ENCODE peak calls at places on chromosomes 5 and 9, in five cellular contexts. N, A, G, S and U are unnamed samples.

GRCh38 chr9:76109953-76110352 is 219.5 kb downstream of the PCSK5 start:
- DNase-seq in A (no peak), S (no peak), N (no peak), G (no peak), U (peak)

GRCh38 chr5:151686673-151687378 is at the start of gene SPARC:
- DNase-seq in S (peak), A (no peak), G (no peak), N (peak), U (peak)

GRCh38 chr5:115978779-115979178 is 16.5 kb downstream of the LVRN start:
- DNase-seq in G (no peak), A (no peak), S (no peak), N (no peak), U (no peak)

GRCh38 chr9:112283854-112284253 is 49.6 kb downstream of the PTBP3 start:
- DNase-seq in G (no peak), S (no peak), N (no peak), A (no peak), U (no peak)

GRCh38 chr5:106876665-106877194 is 794.0 kb downstream of the EFNA5 start:
- DNase-seq in N (no peak), S (peak), G (no peak), A (no peak), U (peak)

GRCh38 chr5:142376001-142376400 is 51.2 kb upstream of the SPRY4 start:
- DNase-seq in A (no peak), S (no peak), N (no peak), G (no peak), U (no peak)

GRCh38 chr5:165574140-165574539 is 2068.7 kb downstream of the MAT2B start:
- DNase-seq in N (no peak), S (no peak), G (no peak), A (no peak), U (no peak)

GRCh38 chr5:150114773-150115408 is 28.5 kb upstream of the CSF1R start:
- DNase-seq in S (no peak), N (no peak), A (no peak), G (no peak), U (no peak)

GRCh38 chr9:136015656-136016055 is 54.5 kb upstream of the UBAC1 start:
- DNase-seq in G (no peak), S (no peak), N (no peak), A (no peak), U (no peak)

GRCh38 chr5:148688787-148689186 is 34.5 kb upstream of the HTR4 start:
- DNase-seq in S (no peak), A (no peak), N (no peak), G (no peak), U (no peak)

GRCh38 chr5:672329-673139 is 20.6 kb downstream of the TPPP start:
- DNase-seq in A (no peak), G (peak), S (peak), N (peak), U (peak)

GRCh38 chr5:142421625-142422397 is 97.0 kb upstream of the SPRY4 start:
- DNase-seq in N (no peak), G (no peak), S (no peak), A (no peak), U (no peak)

GRCh38 chr9:128685022-128685332 is 4.0 kb upstream of the SET start:
- DNase-seq in G (no peak), S (no peak), N (no peak), A (no peak), U (no peak)

GRCh38 chr9:20321683-20322082 is 300.6 kb downstream of the MLLT3 start:
- DNase-seq in S (peak), N (no peak), A (peak), G (no peak), U (no peak)

GRCh38 chr9:124356745-124357390 is 58.4 kb downstream of the PSMB7 start:
- DNase-seq in A (no peak), S (no peak), N (no peak), G (no peak), U (no peak)

GRCh38 chr5:26416911-26417310 is 621.5 kb downstream of the CDH9 start:
- DNase-seq in N (no peak), G (no peak), S (no peak), A (no peak), U (no peak)

GRCh38 chr5:142186821-142187594 is 78.4 kb downstream of the NDFIP1 start:
- DNase-seq in A (no peak), S (no peak), N (peak), G (peak), U (no peak)

GRCh38 chr5:52948418-52949076 is 40.6 kb upstream of the ITGA2 start:
- DNase-seq in G (peak), S (peak), A (no peak), N (peak), U (peak)

GRCh38 chr5:33479321-33479720 is 38.6 kb downstream of the TARS1 start:
- DNase-seq in N (no peak), A (no peak), S (no peak), G (no peak), U (no peak)

GRCh38 chr5:107674655-107675054 is 3.9 kb upstream of the EFNA5 start:
- DNase-seq in G (peak), A (no peak), S (no peak), N (peak), U (peak)

GRCh38 chr5:125148076-125148475 is 401.6 kb upstream of the ZNF608 start:
- DNase-seq in N (no peak), A (no peak), G (no peak), S (no peak), U (no peak)

GRCh38 chr9:93296889-93297480 is 113.0 kb downstream of the WNK2 start:
- DNase-seq in G (no peak), S (no peak), N (no peak), A (no peak), U (no peak)

GRCh38 chr9:17116400-17116837 is 18.4 kb upstream of the CNTLN start:
- DNase-seq in N (peak), G (peak), S (peak), A (no peak), U (peak)

GRCh38 chr5:36158144-36158543 is 6.2 kb downstream of the SKP2 start:
- DNase-seq in G (no peak), N (no peak), A (no peak), S (peak), U (no peak)

GRCh38 chr5:17992296-17992695 is 358.0 kb downstream of the TAF11L14 start:
- DNase-seq in A (no peak), S (no peak), N (no peak), G (no peak), U (no peak)

DNA sequence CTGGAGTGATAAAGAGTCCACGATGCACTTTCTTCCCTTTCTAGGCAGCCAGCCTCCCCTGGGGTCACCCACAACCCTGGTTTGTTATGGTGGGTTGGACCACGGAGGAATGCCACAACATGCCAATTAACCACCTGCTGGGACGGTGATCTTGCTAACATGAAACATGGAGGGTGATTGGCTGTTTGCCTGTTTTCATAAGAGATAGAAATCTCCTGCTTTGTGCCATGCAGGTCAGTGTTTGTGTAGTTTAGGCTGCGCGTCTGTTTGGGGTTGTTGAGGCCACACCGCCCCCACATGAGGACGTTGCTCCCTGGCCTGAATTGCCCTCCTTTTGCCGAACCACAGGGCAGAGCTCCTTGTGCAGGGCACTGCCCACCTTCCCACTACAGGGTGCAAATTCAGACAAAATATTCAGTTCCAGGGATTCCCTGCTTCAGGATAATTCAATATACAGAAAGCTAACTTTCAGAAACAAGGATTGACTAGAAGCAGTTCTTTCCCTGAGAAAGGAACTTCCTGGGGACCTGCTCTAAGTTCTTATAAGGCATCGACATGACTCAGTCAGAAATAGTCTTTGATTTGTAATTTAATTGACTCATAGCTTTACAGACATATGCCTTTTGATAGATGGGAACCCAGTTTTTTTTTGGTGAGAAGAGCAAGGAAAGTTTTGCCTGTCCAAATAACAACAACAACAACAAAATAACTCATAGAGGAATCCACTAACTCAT is 427.7 kb downstream of the GADD45G start:
- DNase-seq in S (no peak), N (no peak), A (no peak), G (no peak), U (no peak)
- H3K27ac ChIP-seq in S (no peak), N (no peak), A (no peak), G (no peak), U (no peak)

GRCh38 chr5:72850113-72850512 is 33.7 kb downstream of the TNPO1 start:
- DNase-seq in N (no peak), S (no peak), G (no peak), A (no peak), U (no peak)
- H3K4me3 ChIP-seq in N (peak), S (peak), G (peak), A (peak), U (peak)

DNA sequence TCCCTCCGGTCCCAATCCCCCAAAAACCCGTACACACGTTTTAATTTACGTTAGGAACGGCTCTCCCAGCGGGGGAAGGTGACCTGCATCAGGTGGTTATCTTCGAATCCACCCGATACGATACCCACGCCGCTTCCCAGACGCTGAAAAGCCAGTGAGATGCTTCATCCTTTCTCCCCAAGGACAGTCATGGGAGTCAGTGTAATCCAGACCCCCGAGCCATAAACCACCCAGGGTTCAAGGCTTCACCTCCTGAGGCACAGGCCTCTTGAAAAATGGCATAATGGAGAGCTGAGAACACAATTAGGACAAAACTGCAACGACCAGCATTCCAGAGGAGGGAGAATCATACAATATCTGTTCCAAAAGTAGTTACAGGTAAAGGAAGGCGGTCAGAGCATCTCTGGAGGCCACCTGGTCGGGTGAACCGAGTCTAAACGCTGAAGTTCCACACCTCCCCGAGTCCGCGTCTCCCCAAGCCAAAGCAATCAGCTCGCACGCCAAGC is 841 bp downstream of the FAM169A start:
- DNase-seq in G (peak), S (no peak), N (no peak), A (no peak), U (no peak)
- TF ChIP-seq EZH2 in G (no peak), S (no peak), N (peak), A (no peak), U (no peak)

GRCh38 chr5:135033026-135033861 is 784 bp downstream of the PITX1 start:
- DNase-seq in N (peak), A (no peak), S (peak), G (peak), U (peak)
- H3K27ac ChIP-seq in N (no peak), A (no peak), S (no peak), G (peak), U (peak)

DNA sequence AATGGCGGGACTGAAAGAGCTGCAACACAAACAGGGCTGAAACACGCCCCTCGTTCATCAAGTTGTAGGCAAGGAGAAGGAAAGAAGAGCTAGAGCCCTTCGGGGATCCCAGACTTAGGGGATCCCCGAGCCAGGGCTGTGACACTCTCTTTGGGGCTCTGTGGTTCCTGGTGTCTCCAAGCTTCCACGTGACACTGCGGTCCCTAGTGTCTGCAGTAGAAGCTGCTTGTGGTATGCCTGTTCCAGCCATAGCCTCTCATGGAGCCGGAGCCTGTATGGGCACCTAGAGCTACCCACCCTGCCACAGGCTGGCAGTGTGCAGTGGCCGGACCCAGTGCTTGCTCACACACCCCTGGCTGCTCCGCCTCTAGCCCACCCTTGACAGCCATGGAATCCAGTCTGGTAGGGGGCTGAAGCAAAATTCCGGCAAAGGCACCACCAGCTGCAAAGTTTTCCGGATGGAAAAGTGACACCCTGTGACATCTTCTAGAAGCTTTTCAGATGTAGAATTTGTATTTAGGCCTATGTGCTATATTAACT is 1439.6 kb upstream of the ACO1 start:
- DNase-seq in G (no peak), A (no peak), S (no peak), N (no peak), U (no peak)
- H3K4me3 ChIP-seq in G (no peak), A (no peak), S (no peak), N (no peak), U (no peak)

DNA sequence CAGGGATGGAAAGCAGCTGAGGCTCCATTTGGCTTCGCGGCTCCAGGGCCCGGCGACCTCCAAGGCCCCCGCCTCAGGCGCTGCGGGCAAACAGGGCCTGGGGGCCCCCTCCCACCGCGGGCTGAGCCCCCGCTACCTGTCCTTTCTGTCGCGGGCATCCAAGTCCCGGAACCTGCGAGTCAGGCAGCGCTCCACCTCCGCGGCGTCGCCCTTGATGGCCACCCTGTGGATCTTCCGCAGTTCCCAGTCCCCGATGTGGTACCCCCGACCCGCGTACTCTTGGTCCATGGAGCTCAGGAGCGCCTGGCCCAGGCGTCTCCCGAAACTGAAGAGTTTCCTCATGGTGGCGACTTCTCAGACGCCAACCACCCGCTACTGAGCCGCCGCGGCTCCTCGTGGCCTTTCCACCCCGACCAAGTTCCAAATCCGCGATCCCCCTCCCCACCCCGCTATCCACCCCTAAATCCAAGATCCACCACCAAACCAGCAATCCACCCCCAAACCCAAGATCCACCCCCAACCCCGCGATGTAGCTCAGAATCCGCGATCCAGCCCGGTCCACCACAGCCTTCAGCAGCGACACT is 86.5 kb upstream of the CCDC180 start:
- DNase-seq in N (no peak), S (no peak), A (no peak), G (no peak), U (no peak)
- TF ChIP-seq EZH2 in N (peak), S (no peak), A (peak), G (no peak), U (no peak)

GRCh38 chr9:126217797-126218196 is 108.8 kb upstream of the MVB12B start:
- DNase-seq in A (no peak), N (no peak), S (no peak), G (no peak), U (no peak)

GRCh38 chr9:126219717-126220116 is 106.9 kb upstream of the MVB12B start:
- DNase-seq in A (no peak), N (no peak), S (no peak), G (no peak), U (no peak)

GRCh38 chr9:126219166-126219565 is 107.5 kb upstream of the MVB12B start:
- DNase-seq in N (no peak), G (no peak), A (no peak), S (no peak), U (no peak)

GRCh38 chr9:126217121-126217520 is 109.5 kb upstream of the MVB12B start:
- DNase-seq in A (no peak), G (no peak), N (no peak), S (no peak), U (no peak)

DNA sequence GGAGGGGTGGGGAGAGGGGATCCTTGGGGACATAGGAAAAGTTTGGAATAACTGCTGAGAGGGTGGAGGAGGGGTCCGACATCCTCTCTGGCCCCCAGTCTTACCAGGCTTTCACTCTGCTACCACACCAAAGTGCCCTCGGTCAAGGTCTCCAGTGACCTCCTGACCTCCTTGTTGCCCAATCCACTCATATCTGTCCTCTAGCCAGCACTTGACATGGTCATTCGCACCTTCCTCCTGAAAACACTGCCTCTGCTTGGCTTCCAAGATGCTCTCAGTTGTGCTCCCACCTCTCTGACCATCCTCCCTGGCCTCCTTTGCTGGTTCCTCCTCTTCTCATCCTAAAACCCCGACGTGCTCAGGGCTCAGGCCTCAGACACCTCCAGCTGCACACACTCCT is 107.9 kb upstream of the MVB12B start:
- DNase-seq in N (no peak), G (no peak), A (no peak), S (no peak), U (no peak)
- H3K27ac ChIP-seq in N (no peak), G (no peak), A (no peak), S (no peak), U (no peak)